ENCODE peak calls at places on chromosome 18, in eight cellular contexts. A, D, W, Q, I, U, F and J are unnamed samples.

GRCh38 chr18:53534695-53535094 is 689.8 kb downstream of the MBD2 start:
- DNase-seq in A (peak; percentile 66), D (no peak), W (no peak), Q (no peak), I (peak; percentile 26), U (no peak), F (peak; percentile 43), J (no peak)

GRCh38 chr18:23943903-23944624 is 70.5 kb upstream of the TTC39C start:
- DNase-seq in A (no peak), D (no peak), W (peak; percentile 5), Q (no peak), I (no peak), U (no peak), F (no peak), J (no peak)

GRCh38 chr18:39340418-39340817 is 1774.8 kb upstream of the CELF4 start:
- DNase-seq in A (no peak), D (no peak), W (no peak), Q (no peak), I (no peak), U (no peak), F (no peak), J (no peak)

GRCh38 chr18:9103488-9103887 is 989 bp downstream of the NDUFV2 start:
- DNase-seq in A (no peak), D (no peak), W (no peak), Q (no peak), I (no peak), U (no peak), F (no peak), J (no peak)

GRCh38 chr18:59143441-59143840 is 3.8 kb downstream of the SEC11C start:
- DNase-seq in A (no peak), D (no peak), W (no peak), Q (no peak), I (no peak), U (no peak), F (no peak), J (no peak)

GRCh38 chr18:657311-657997 is at the start of gene TYMS:
- DNase-seq in A (no peak), D (no peak), W (peak; percentile 18), Q (peak; percentile 76), I (peak; percentile 24), U (peak; percentile 75), F (peak; percentile 21), J (no peak)

GRCh38 chr18:79597176-79598045 is 82.2 kb upstream of the CTDP1 start:
- DNase-seq in A (peak; percentile 7), D (no peak), W (no peak), Q (no peak), I (peak; percentile 7), U (peak; percentile 53), F (peak; percentile 11), J (no peak)

GRCh38 chr18:9242987-9243386 is 91.6 kb upstream of the TWSG1 start:
- DNase-seq in A (no peak), D (no peak), W (no peak), Q (no peak), I (no peak), U (no peak), F (no peak), J (no peak)

GRCh38 chr18:9617006-9617542 is 2.7 kb upstream of the PPP4R1 start:
- DNase-seq in A (no peak), D (no peak), W (no peak), Q (no peak), I (no peak), U (no peak), F (no peak), J (no peak)

GRCh38 chr18:12014976-12015696 is 33.8 kb downstream of the IMPA2 start:
- DNase-seq in A (no peak), D (no peak), W (no peak), Q (peak; percentile 25), I (peak; percentile 15), U (no peak), F (no peak), J (no peak)

GRCh38 chr18:9612215-9612830 is 2.0 kb downstream of the PPP4R1 start:
- DNase-seq in A (no peak), D (peak; percentile 67), W (no peak), Q (peak; percentile 28), I (peak; percentile 36), U (peak; percentile 71), F (no peak), J (no peak)

GRCh38 chr18:12552884-12553242 is 105.0 kb downstream of the SPIRE1 start:
- DNase-seq in A (no peak), D (no peak), W (no peak), Q (no peak), I (no peak), U (no peak), F (no peak), J (no peak)

GRCh38 chr18:79923896-79924585 is 27.4 kb downstream of the SLC66A2 start:
- DNase-seq in A (no peak), D (peak; percentile 21), W (no peak), Q (no peak), I (peak; percentile 7), U (peak; percentile 44), F (no peak), J (no peak)

GRCh38 chr18:35604369-35604768 is 22.8 kb downstream of the GALNT1 start:
- DNase-seq in A (no peak), D (no peak), W (no peak), Q (no peak), I (no peak), U (no peak), F (no peak), J (no peak)

GRCh38 chr18:9494778-9495302 is 19.5 kb downstream of the RALBP1 start:
- DNase-seq in A (no peak), D (no peak), W (peak; percentile 58), Q (peak; percentile 5), I (no peak), U (no peak), F (no peak), J (no peak)

GRCh38 chr18:6947328-6948030 is 170.1 kb downstream of the LAMA1 start:
- DNase-seq in A (no peak), D (no peak), W (no peak), Q (no peak), I (no peak), U (no peak), F (no peak), J (no peak)

GRCh38 chr18:43271593-43272432 is 5.5 kb downstream of the SYT4 start:
- DNase-seq in A (no peak), D (no peak), W (peak; percentile 58), Q (peak; percentile 6), I (peak; percentile 24), U (no peak), F (no peak), J (peak; percentile 32)

GRCh38 chr18:54859667-54860421 is 31.6 kb downstream of the RAB27B start:
- DNase-seq in A (no peak), D (no peak), W (no peak), Q (no peak), I (no peak), U (no peak), F (no peak), J (no peak)

GRCh38 chr18:70781860-70782453 is 493.1 kb downstream of the SOCS6 start:
- DNase-seq in A (no peak), D (no peak), W (peak; percentile 37), Q (peak; percentile 32), I (peak; percentile 57), U (peak; percentile 78), F (peak; percentile 15), J (peak; percentile 22)

GRCh38 chr18:74148543-74149070 is 284 bp downstream of the TIMM21 start:
- DNase-seq in A (no peak), D (no peak), W (no peak), Q (no peak), I (no peak), U (no peak), F (no peak), J (no peak)

GRCh38 chr18:65754121-65754520 is 3.3 kb downstream of the CDH7 start:
- DNase-seq in A (no peak), D (no peak), W (peak; percentile 11), Q (no peak), I (no peak), U (no peak), F (no peak), J (no peak)

GRCh38 chr18:13916559-13916958 is 1.2 kb upstream of the MC2R start:
- DNase-seq in A (no peak), D (no peak), W (no peak), Q (no peak), I (no peak), U (no peak), F (no peak), J (no peak)

GRCh38 chr18:63823516-63824219 is 48.5 kb downstream of the SERPINB7 start:
- DNase-seq in A (no peak), D (no peak), W (peak; percentile 18), Q (peak; percentile 39), I (peak; percentile 39), U (peak; percentile 72), F (peak; percentile 32), J (no peak)

GRCh38 chr18:76529433-76529811 is 34.4 kb upstream of the ZNF516 start:
- DNase-seq in A (no peak), D (no peak), W (no peak), Q (no peak), I (no peak), U (no peak), F (no peak), J (no peak)

GRCh38 chr18:48891721-48892120 is 59.0 kb downstream of the SMAD7 start:
- DNase-seq in A (no peak), D (no peak), W (no peak), Q (no peak), I (no peak), U (peak; percentile 50), F (no peak), J (no peak)

GRCh38 chr18:3623769-3624545 is 174.0 kb downstream of the TGIF1 start:
- DNase-seq in A (peak; percentile 50), D (no peak), W (peak; percentile 96), Q (peak; percentile 95), I (peak; percentile 67), U (peak; percentile 66), F (peak; percentile 71), J (peak; percentile 95)

GRCh38 chr18:21897811-21898210 is 157.2 kb downstream of the MIB1 start:
- DNase-seq in A (no peak), D (no peak), W (peak; percentile 47), Q (peak; percentile 40), I (peak; percentile 43), U (no peak), F (no peak), J (peak; percentile 39)

GRCh38 chr18:75253043-75253442 is 42.4 kb downstream of the TSHZ1 start:
- DNase-seq in A (no peak), D (no peak), W (no peak), Q (no peak), I (no peak), U (no peak), F (no peak), J (no peak)

GRCh38 chr18:79413901-79414300 is 18.2 kb downstream of the NFATC1 start:
- DNase-seq in A (no peak), D (no peak), W (no peak), Q (no peak), I (no peak), U (no peak), F (peak; percentile 12), J (no peak)

GRCh38 chr18:32048507-32049091 is 30.0 kb downstream of the RNF125 start:
- DNase-seq in A (peak; percentile 23), D (peak; percentile 43), W (peak; percentile 72), Q (no peak), I (peak; percentile 27), U (no peak), F (peak; percentile 27), J (no peak)

GRCh38 chr18:22188551-22189267 is 19.3 kb downstream of the GATA6 start:
- DNase-seq in A (no peak), D (no peak), W (no peak), Q (no peak), I (no peak), U (no peak), F (peak; percentile 52), J (no peak)

GRCh38 chr18:3867252-3867651 is 417.3 kb downstream of the TGIF1 start:
- DNase-seq in A (no peak), D (no peak), W (no peak), Q (no peak), I (no peak), U (no peak), F (no peak), J (no peak)

GRCh38 chr18:48336332-48336731 is 72.9 kb downstream of the ZBTB7C start:
- DNase-seq in A (no peak), D (no peak), W (no peak), Q (no peak), I (no peak), U (no peak), F (no peak), J (no peak)

GRCh38 chr18:58402951-58403702 is 225.8 kb downstream of the ALPK2 start:
- DNase-seq in A (no peak), D (no peak), W (no peak), Q (no peak), I (no peak), U (no peak), F (peak; percentile 28), J (no peak)